ENCODE peak calls at places on chromosome 22, in five cellular contexts. N is lower lobe of right lung, W is brain microvascular endothelial cell, R is MM.1S, H is foreskin fibroblast. S is an unnamed sample.

GRCh38 chr22:19892249-19892879 is 37.7 kb upstream of the GNB1L start:
- DNase-seq in H (no peak), R (no peak), W (peak; percentile 22), N (no peak), S (no peak)

GRCh38 chr22:43829448-43829821 is 17.3 kb upstream of the EFCAB6 start:
- DNase-seq in H (peak; percentile 84), N (peak; percentile 45), R (no peak), W (no peak), S (no peak)

GRCh38 chr22:41511521-41511968 is 32.7 kb downstream of the POLR3H start:
- DNase-seq in R (no peak), W (no peak), N (no peak), H (no peak), S (no peak)

GRCh38 chr22:35841907-35842518 is 124.3 kb downstream of the APOL5 start:
- DNase-seq in R (no peak), W (no peak), H (no peak), N (no peak), S (no peak)

GRCh38 chr22:19085233-19086043 is 36.8 kb downstream of the DGCR2 start:
- DNase-seq in N (no peak), H (peak; percentile 61), R (peak; percentile 28), W (peak; percentile 25), S (no peak)

GRCh38 chr22:45019861-45020655 is 10.3 kb upstream of the PHF21B start:
- DNase-seq in W (no peak), N (no peak), H (no peak), R (no peak), S (no peak)

GRCh38 chr22:45638834-45639746 is 32.5 kb upstream of the ATXN10 start:
- DNase-seq in R (no peak), H (peak; percentile 47), W (peak; percentile 12), N (peak; percentile 75), S (no peak)

GRCh38 chr22:29023172-29023796 is 38.3 kb downstream of the C22orf31 start:
- DNase-seq in R (no peak), W (no peak), N (no peak), H (no peak), S (no peak)

GRCh38 chr22:32531955-32532818 is 57.6 kb downstream of the FBXO7 start:
- DNase-seq in W (peak; percentile 70), H (peak; percentile 98), R (no peak), N (peak; percentile 75), S (peak; percentile 41)

GRCh38 chr22:39177791-39178190 is 25.3 kb upstream of the CBX7 start:
- DNase-seq in H (no peak), R (no peak), N (no peak), W (no peak), S (no peak)

GRCh38 chr22:25403752-25404471 is 160.6 kb upstream of the GRK3 start:
- DNase-seq in H (peak; percentile 78), W (no peak), N (no peak), R (no peak), S (no peak)

GRCh38 chr22:25083414-25084166 is 116.1 kb upstream of the CRYBB3 start:
- DNase-seq in R (no peak), N (no peak), H (no peak), W (no peak), S (no peak)

GRCh38 chr22:40594924-40595323 is 41.6 kb downstream of the MRTFA start:
- DNase-seq in R (no peak), H (peak; percentile 38), W (no peak), N (peak; percentile 58), S (no peak)

GRCh38 chr22:35656284-35656752 is 8.1 kb downstream of the APOL6 start:
- DNase-seq in N (no peak), R (no peak), H (no peak), W (no peak), S (no peak)

GRCh38 chr22:28381427-28382167 is 298.0 kb downstream of the TTC28 start:
- DNase-seq in R (no peak), H (peak; percentile 50), W (no peak), N (no peak), S (no peak)

GRCh38 chr22:43811777-43812148 is 342 bp downstream of the EFCAB6 start:
- DNase-seq in R (peak; percentile 19), N (no peak), W (peak; percentile 10), H (peak; percentile 55), S (no peak)

GRCh38 chr22:39125622-39126021 is 26.9 kb downstream of the CBX7 start:
- DNase-seq in N (no peak), W (no peak), H (no peak), R (peak; percentile 92), S (no peak)

GRCh38 chr22:20061481-20061861 is 18.6 kb upstream of the DGCR8 start:
- DNase-seq in R (no peak), N (no peak), H (peak; percentile 34), W (no peak), S (no peak)

GRCh38 chr22:32649515-32650200 is 151.8 kb upstream of the TIMP3 start:
- DNase-seq in N (no peak), H (peak; percentile 71), R (no peak), W (peak; percentile 18), S (no peak)

GRCh38 chr22:27913162-27913741 is 5.8 kb downstream of the PITPNB start:
- DNase-seq in W (peak; percentile 9), H (no peak), N (no peak), R (no peak), S (no peak)

GRCh38 chr22:25835348-25835747 is 93.4 kb downstream of the MYO18B start:
- DNase-seq in R (no peak), H (no peak), N (no peak), W (no peak), S (no peak)

GRCh38 chr22:35409783-35410662 is 10.1 kb downstream of the MCM5 start:
- DNase-seq in N (peak; percentile 80), W (no peak), H (peak; percentile 21), R (no peak), S (no peak)

GRCh38 chr22:44931077-44931540 is 78.7 kb downstream of the PHF21B start:
- DNase-seq in H (peak; percentile 32), N (no peak), R (no peak), W (no peak), S (no peak)

GRCh38 chr22:17774206-17774927 is at the start of gene BID:
- DNase-seq in H (peak; percentile 66), N (peak; percentile 84), R (peak; percentile 55), W (no peak), S (no peak)

GRCh38 chr22:29030618-29031235 is 30.9 kb downstream of the C22orf31 start:
- DNase-seq in W (peak; percentile 59), R (no peak), H (peak; percentile 93), N (peak; percentile 83), S (peak; percentile 39)

GRCh38 chr22:46377566-46378498 is 42.3 kb downstream of the TRMU start:
- DNase-seq in R (no peak), W (no peak), H (peak; percentile 23), N (peak; percentile 91), S (no peak)

GRCh38 chr22:19663286-19663815 is 51.0 kb upstream of the SEPTIN5 start:
- DNase-seq in H (peak; percentile 83), R (peak; percentile 28), N (peak; percentile 69), W (peak; percentile 76), S (no peak)

GRCh38 chr22:47050601-47051051 is 288.2 kb downstream of the TBC1D22A start:
- DNase-seq in N (peak; percentile 38), R (no peak), W (no peak), H (no peak), S (no peak)

GRCh38 chr22:44669725-44670027 is 32.3 kb upstream of the PRR5 start:
- DNase-seq in N (no peak), R (no peak), W (no peak), H (peak; percentile 55), S (no peak)

GRCh38 chr22:40407831-40408717 is 37.7 kb downstream of the SGSM3 start:
- DNase-seq in H (no peak), R (no peak), N (peak; percentile 44), W (no peak), S (no peak)

GRCh38 chr22:34886812-34887211 is 179.1 kb upstream of the ISX start:
- DNase-seq in W (no peak), N (no peak), R (no peak), H (no peak), S (no peak)

GRCh38 chr22:31346733-31347250 is 646 bp upstream of the PATZ1 start:
- DNase-seq in N (peak; percentile 67), R (no peak), H (peak; percentile 65), W (no peak), S (no peak)

GRCh38 chr22:42644422-42645340 is 4.3 kb upstream of the ATP5MGL start:
- DNase-seq in W (no peak), R (no peak), N (peak; percentile 75), H (peak; percentile 63), S (no peak)
- H3K4me3 ChIP-seq in W (peak overlapping the region; percentile 5), R (no peak overlapping the region), N (peak overlapping the region; percentile 43), H (peak overlapping the region; percentile 21), S (no peak overlapping the region)

GRCh38 chr22:26890870-26891269 is 233.5 kb downstream of the MIAT start:
- DNase-seq in N (no peak), W (no peak), H (no peak), R (no peak), S (no peak)
- H3K4me3 ChIP-seq in N (no peak overlapping the region), W (no peak overlapping the region), H (no peak overlapping the region), R (no peak overlapping the region), S (no peak overlapping the region)

GRCh38 chr22:37819100-37819433 is 4.1 kb upstream of the GALR3 start:
- DNase-seq in W (no peak), H (no peak), N (no peak), R (no peak), S (no peak)
- H3K4me3 ChIP-seq in W (peak overlapping the region; percentile 31), H (peak overlapping the region; percentile 13), N (peak overlapping the region; percentile 49), R (no peak overlapping the region), S (peak overlapping the region; percentile 17)

GRCh38 chr22:48098243-48098935 is 1335.9 kb downstream of the TBC1D22A start:
- DNase-seq in W (no peak), N (no peak), H (no peak), R (peak; percentile 97), S (no peak)

GRCh38 chr22:48099671-48100070 is 1337.2 kb downstream of the TBC1D22A start:
- DNase-seq in R (no peak), N (no peak), H (no peak), W (no peak), S (no peak)

GRCh38 chr22:48099251-48099650 is 1336.8 kb downstream of the TBC1D22A start:
- DNase-seq in H (no peak), N (no peak), R (no peak), W (no peak), S (no peak)

GRCh38 chr22:48097723-48098122 is 1335.3 kb downstream of the TBC1D22A start:
- DNase-seq in W (no peak), R (peak; percentile 74), N (no peak), H (no peak), S (no peak)

DNA sequence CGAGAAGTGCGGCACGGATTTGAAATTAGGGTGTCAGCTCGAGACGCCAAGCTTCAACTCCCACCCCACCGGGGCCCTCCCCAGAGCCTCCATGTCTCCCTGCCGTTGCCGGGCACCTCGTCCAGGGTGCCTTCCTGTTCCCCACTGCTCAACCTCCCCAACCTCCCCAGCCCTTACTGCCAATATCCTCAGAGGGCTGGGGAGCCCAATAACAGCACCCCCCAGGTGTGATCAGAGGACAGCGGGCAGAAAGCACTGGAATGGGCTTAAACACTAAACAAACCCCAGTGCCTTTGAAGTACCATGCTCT is 1336.4 kb downstream of the TBC1D22A start:
- DNase-seq in N (no peak), R (peak; percentile 60), W (no peak), H (no peak), S (no peak)
- H3K4me3 ChIP-seq in N (no peak overlapping the region), R (peak overlapping the region; percentile 18), W (no peak overlapping the region), H (no peak overlapping the region), S (no peak overlapping the region)

S was measured in iPS DF 6.9.